ENCODE peak calls at places on chromosome 6, in eight cellular contexts. D is lower lobe of right lung, P is M059J, S is right cardiac atrium, H is psoas muscle, Z is pancreas, E is cardiac septum, J is nephron progenitor cell. G is an unnamed sample.
A peak's percentile ranks its signal among the peaks of the same experiment; 100 is the strongest.

GRCh38 chr6:163309491-163310026 is 105.0 kb upstream of the QKI start:
- DNase-seq in D (no peak), P (peak; percentile 73), S (no peak), H (no peak), Z (no peak), E (no peak), J (no peak), G (no peak)

GRCh38 chr6:28537509-28538140 is 11.9 kb downstream of the GPX5 start:
- DNase-seq in D (no peak), P (peak; percentile 44), S (no peak), H (no peak), Z (no peak), E (no peak), J (peak; percentile 17), G (no peak)

GRCh38 chr6:36692220-36692619 is 5.4 kb upstream of the RAB44 start:
- DNase-seq in D (peak; percentile 65), P (no peak), S (peak; percentile 69), H (no peak), Z (no peak), E (peak; percentile 88), J (no peak), G (no peak)

GRCh38 chr6:41546475-41546865 is 289 bp downstream of the FOXP4 start:
- DNase-seq in D (no peak), P (no peak), S (no peak), H (no peak), Z (no peak), E (no peak), J (no peak), G (no peak)

GRCh38 chr6:74690365-74690764 is 515.5 kb downstream of the COL12A1 start:
- DNase-seq in D (no peak), P (peak; percentile 69), S (no peak), H (no peak), Z (no peak), E (no peak), J (no peak), G (no peak)

GRCh38 chr6:129402244-129402643 is 307.7 kb downstream of the ARHGAP18 start:
- DNase-seq in D (no peak), P (peak; percentile 54), S (no peak), H (no peak), Z (no peak), E (no peak), J (no peak), G (no peak)

GRCh38 chr6:144340541-144341371 is 55.6 kb downstream of the UTRN start:
- DNase-seq in D (no peak), P (peak; percentile 60), S (no peak), H (no peak), Z (no peak), E (no peak), J (no peak), G (no peak)

GRCh38 chr6:139977887-139978332 is 603.5 kb upstream of the CITED2 start:
- DNase-seq in D (no peak), P (peak; percentile 98), S (no peak), H (no peak), Z (no peak), E (no peak), J (no peak), G (no peak)

GRCh38 chr6:113102761-113103160 is 754.4 kb upstream of the MARCKS start:
- DNase-seq in D (no peak), P (peak; percentile 72), S (no peak), H (no peak), Z (no peak), E (no peak), J (no peak), G (no peak)

GRCh38 chr6:37607949-37608348 is 89.7 kb downstream of the MDGA1 start:
- DNase-seq in D (no peak), P (peak; percentile 52), S (no peak), H (no peak), Z (no peak), E (no peak), J (no peak), G (no peak)

GRCh38 chr6:44960898-44961297 is 367.2 kb upstream of the RUNX2 start:
- DNase-seq in D (no peak), P (peak; percentile 57), S (no peak), H (no peak), Z (no peak), E (no peak), J (no peak), G (no peak)

GRCh38 chr6:35050291-35050987 is 90.7 kb downstream of the TCP11 start:
- DNase-seq in D (no peak), P (no peak), S (no peak), H (no peak), Z (no peak), E (peak; percentile 75), J (no peak), G (no peak)

GRCh38 chr6:130178692-130179091 is 44.1 kb downstream of the SAMD3 start:
- DNase-seq in D (no peak), P (peak; percentile 97), S (no peak), H (no peak), Z (no peak), E (no peak), J (no peak), G (no peak)

GRCh38 chr6:42068872-42069522 is 18.7 kb downstream of the TAF8 start:
- DNase-seq in D (no peak), P (no peak), S (no peak), H (no peak), Z (no peak), E (no peak), J (no peak), G (no peak)

GRCh38 chr6:165718486-165718885 is 55.4 kb upstream of the PDE10A start:
- DNase-seq in D (no peak), P (no peak), S (no peak), H (no peak), Z (no peak), E (no peak), J (no peak), G (no peak)

GRCh38 chr6:68634503-68635411 is at the start of gene ADGRB3:
- DNase-seq in D (peak; percentile 74), P (peak; percentile 80), S (peak; percentile 94), H (peak; percentile 79), Z (peak; percentile 74), E (peak; percentile 82), J (peak; percentile 90), G (peak; percentile 89)

GRCh38 chr6:64737418-64737817 is 969.6 kb downstream of the EYS start:
- DNase-seq in D (no peak), P (no peak), S (no peak), H (no peak), Z (no peak), E (no peak), J (no peak), G (no peak)

GRCh38 chr6:21887301-21888185 is 294.0 kb downstream of the SOX4 start:
- DNase-seq in D (no peak), P (peak; percentile 29), S (peak; percentile 76), H (no peak), Z (no peak), E (no peak), J (no peak), G (peak; percentile 55)

GRCh38 chr6:74942130-74942529 is 263.7 kb downstream of the COL12A1 start:
- DNase-seq in D (no peak), P (peak; percentile 20), S (no peak), H (no peak), Z (no peak), E (no peak), J (no peak), G (no peak)

GRCh38 chr6:152316024-152316423 is 321.1 kb downstream of the SYNE1 start:
- DNase-seq in D (peak; percentile 52), P (no peak), S (peak; percentile 76), H (peak; percentile 44), Z (no peak), E (no peak), J (no peak), G (peak; percentile 64)

GRCh38 chr6:27241443-27241842 is 6.1 kb upstream of the PRSS16 start:
- DNase-seq in D (no peak), P (no peak), S (no peak), H (no peak), Z (no peak), E (no peak), J (no peak), G (no peak)

GRCh38 chr6:137709424-137710281 is 157.4 kb upstream of the TNFAIP3 start:
- DNase-seq in D (no peak), P (peak; percentile 65), S (no peak), H (no peak), Z (no peak), E (no peak), J (no peak), G (no peak)

GRCh38 chr6:15911753-15912504 is 217.0 kb upstream of the MYLIP start:
- DNase-seq in D (no peak), P (no peak), S (peak; percentile 49), H (no peak), Z (no peak), E (no peak), J (no peak), G (no peak)

GRCh38 chr6:160141001-160141726 is 19.5 kb downstream of the SLC22A1 start:
- DNase-seq in D (no peak), P (peak; percentile 76), S (no peak), H (no peak), Z (no peak), E (no peak), J (no peak), G (no peak)

GRCh38 chr6:125789576-125790402 is 971 bp upstream of the NCOA7 start:
- DNase-seq in D (peak; percentile 64), P (peak; percentile 28), S (peak; percentile 82), H (peak; percentile 57), Z (peak; percentile 66), E (no peak), J (peak; percentile 24), G (peak; percentile 72)

GRCh38 chr6:81844686-81845085 is 92.2 kb upstream of the TENT5A start:
- DNase-seq in D (no peak), P (no peak), S (no peak), H (no peak), Z (no peak), E (no peak), J (no peak), G (no peak)

GRCh38 chr6:169966312-169967181 is 215.1 kb downstream of the ERMARD start:
- DNase-seq in D (no peak), P (no peak), S (no peak), H (no peak), Z (no peak), E (no peak), J (no peak), G (no peak)

GRCh38 chr6:56343295-56343694 is 95.9 kb upstream of the COL21A1 start:
- DNase-seq in D (no peak), P (no peak), S (no peak), H (no peak), Z (no peak), E (no peak), J (no peak), G (no peak)

GRCh38 chr6:44303842-44304241 is 9.3 kb downstream of the AARS2 start:
- DNase-seq in D (no peak), P (no peak), S (no peak), H (no peak), Z (no peak), E (no peak), J (no peak), G (no peak)

GRCh38 chr6:87484491-87484890 is 11.7 kb downstream of the SLC35A1 start:
- DNase-seq in D (no peak), P (no peak), S (no peak), H (no peak), Z (no peak), E (no peak), J (no peak), G (no peak)

GRCh38 chr6:108312604-108313003 is 17.8 kb downstream of the AFG1L start:
- DNase-seq in D (no peak), P (no peak), S (no peak), H (no peak), Z (no peak), E (no peak), J (no peak), G (no peak)

GRCh38 chr6:73263570-73263909 is 544 bp upstream of the KHDC1 start:
- DNase-seq in D (no peak), P (peak; percentile 22), S (no peak), H (no peak), Z (no peak), E (no peak), J (no peak), G (no peak)

GRCh38 chr6:129030231-129030630 is 147.3 kb downstream of the LAMA2 start:
- DNase-seq in D (no peak), P (no peak), S (no peak), H (no peak), Z (no peak), E (no peak), J (no peak), G (no peak)

GRCh38 chr6:14763139-14763538 is 482.7 kb upstream of the JARID2 start:
- DNase-seq in D (no peak), P (peak; percentile 72), S (no peak), H (no peak), Z (no peak), E (no peak), J (no peak), G (no peak)

G was measured in Right ventricle myocardium superior.